ENCODE peak calls at places on chromosome 7, in five cellular contexts. One of them, this sample, is unnamed.

GRCh38 chr7:82172896-82173295 is 270.7 kb downstream of the CACNA2D1 start:
- DNase-seq in breast epithelium: no peak
- DNase-seq in HCT116: no peak
- DNase-seq in suprapubic skin: no peak
- DNase-seq in K562: no peak
- DNase-seq in this sample: no peak

GRCh38 chr7:130566168-130566897 is 74.4 kb downstream of the MEST start:
- DNase-seq in suprapubic skin: no peak
- DNase-seq in breast epithelium: no peak
- DNase-seq in HCT116: no peak
- DNase-seq in K562: no peak
- DNase-seq in this sample: peak

GRCh38 chr7:98418636-98419315 is 17.9 kb upstream of the BAIAP2L1 start:
- DNase-seq in K562: peak
- DNase-seq in HCT116: peak
- DNase-seq in suprapubic skin: no peak
- DNase-seq in breast epithelium: no peak
- DNase-seq in this sample: peak

GRCh38 chr7:25759748-25760147 is 392.2 kb upstream of the NFE2L3 start:
- DNase-seq in suprapubic skin: no peak
- DNase-seq in K562: no peak
- DNase-seq in breast epithelium: no peak
- DNase-seq in HCT116: no peak
- DNase-seq in this sample: no peak

GRCh38 chr7:150448789-150449147 is 1.7 kb upstream of the GIMAP8 start:
- DNase-seq in HCT116: peak
- DNase-seq in breast epithelium: peak
- DNase-seq in suprapubic skin: peak
- DNase-seq in K562: peak
- DNase-seq in this sample: peak

GRCh38 chr7:51354897-51355296 is 38.3 kb upstream of the COBL start:
- DNase-seq in HCT116: no peak
- DNase-seq in breast epithelium: no peak
- DNase-seq in K562: no peak
- DNase-seq in suprapubic skin: no peak
- DNase-seq in this sample: no peak

GRCh38 chr7:140541513-140542192 is 62.3 kb upstream of the MKRN1 start:
- DNase-seq in K562: peak
- DNase-seq in HCT116: peak
- DNase-seq in breast epithelium: peak
- DNase-seq in suprapubic skin: no peak
- DNase-seq in this sample: peak

GRCh38 chr7:130362251-130362650 is 17.6 kb downstream of the CPA5 start:
- DNase-seq in breast epithelium: no peak
- DNase-seq in K562: no peak
- DNase-seq in HCT116: no peak
- DNase-seq in suprapubic skin: peak
- DNase-seq in this sample: no peak

GRCh38 chr7:36469236-36469635 is 79.6 kb downstream of the ANLN start:
- DNase-seq in K562: no peak
- DNase-seq in breast epithelium: no peak
- DNase-seq in HCT116: no peak
- DNase-seq in suprapubic skin: no peak
- DNase-seq in this sample: no peak

GRCh38 chr7:36034020-36034419 is 119.0 kb upstream of the EEPD1 start:
- DNase-seq in breast epithelium: no peak
- DNase-seq in K562: no peak
- DNase-seq in HCT116: no peak
- DNase-seq in suprapubic skin: no peak
- DNase-seq in this sample: no peak

GRCh38 chr7:106779877-106780276 is 85.2 kb upstream of the PIK3CG start:
- DNase-seq in K562: peak
- DNase-seq in HCT116: peak
- DNase-seq in suprapubic skin: no peak
- DNase-seq in breast epithelium: no peak
- DNase-seq in this sample: no peak

GRCh38 chr7:15546272-15546792 is 15.5 kb downstream of the AGMO start:
- DNase-seq in suprapubic skin: no peak
- DNase-seq in K562: no peak
- DNase-seq in breast epithelium: no peak
- DNase-seq in HCT116: no peak
- DNase-seq in this sample: no peak

GRCh38 chr7:87003872-87004798 is 55.3 kb downstream of the ELAPOR2 start:
- DNase-seq in K562: no peak
- DNase-seq in HCT116: no peak
- DNase-seq in breast epithelium: no peak
- DNase-seq in suprapubic skin: no peak
- DNase-seq in this sample: no peak

GRCh38 chr7:36281945-36282727 is 107.5 kb upstream of the ANLN start:
- DNase-seq in K562: no peak
- DNase-seq in suprapubic skin: no peak
- DNase-seq in HCT116: no peak
- DNase-seq in breast epithelium: no peak
- DNase-seq in this sample: no peak

GRCh38 chr7:112669306-112669705 is 120.9 kb downstream of the TMEM168 start:
- DNase-seq in breast epithelium: no peak
- DNase-seq in suprapubic skin: no peak
- DNase-seq in HCT116: no peak
- DNase-seq in K562: no peak
- DNase-seq in this sample: no peak

GRCh38 chr7:77419102-77419501 is 3.0 kb upstream of the GSAP start:
- DNase-seq in HCT116: no peak
- DNase-seq in breast epithelium: no peak
- DNase-seq in suprapubic skin: no peak
- DNase-seq in K562: no peak
- DNase-seq in this sample: no peak

GRCh38 chr7:4683043-4683883 is 1.2 kb downstream of the FOXK1 start:
- DNase-seq in K562: peak
- DNase-seq in suprapubic skin: peak
- DNase-seq in HCT116: no peak
- DNase-seq in breast epithelium: no peak
- DNase-seq in this sample: peak

GRCh38 chr7:16015981-16016380 is 329.5 kb upstream of the MEOX2 start:
- DNase-seq in suprapubic skin: no peak
- DNase-seq in K562: no peak
- DNase-seq in HCT116: no peak
- DNase-seq in breast epithelium: no peak
- DNase-seq in this sample: no peak

GRCh38 chr7:82183633-82184032 is 259.9 kb downstream of the CACNA2D1 start:
- DNase-seq in breast epithelium: no peak
- DNase-seq in HCT116: no peak
- DNase-seq in suprapubic skin: no peak
- DNase-seq in K562: no peak
- DNase-seq in this sample: no peak

GRCh38 chr7:87548123-87548919 is 52.4 kb downstream of the ABCB1 start:
- DNase-seq in suprapubic skin: no peak
- DNase-seq in K562: no peak
- DNase-seq in HCT116: peak
- DNase-seq in breast epithelium: no peak
- DNase-seq in this sample: no peak

GRCh38 chr7:4151524-4151923 is 530.6 kb upstream of the FOXK1 start:
- DNase-seq in K562: no peak
- DNase-seq in HCT116: no peak
- DNase-seq in suprapubic skin: no peak
- DNase-seq in breast epithelium: no peak
- DNase-seq in this sample: no peak

GRCh38 chr7:26305048-26305868 is 13.6 kb downstream of the SNX10 start:
- DNase-seq in K562: no peak
- DNase-seq in breast epithelium: no peak
- DNase-seq in suprapubic skin: no peak
- DNase-seq in HCT116: no peak
- DNase-seq in this sample: peak

DNA sequence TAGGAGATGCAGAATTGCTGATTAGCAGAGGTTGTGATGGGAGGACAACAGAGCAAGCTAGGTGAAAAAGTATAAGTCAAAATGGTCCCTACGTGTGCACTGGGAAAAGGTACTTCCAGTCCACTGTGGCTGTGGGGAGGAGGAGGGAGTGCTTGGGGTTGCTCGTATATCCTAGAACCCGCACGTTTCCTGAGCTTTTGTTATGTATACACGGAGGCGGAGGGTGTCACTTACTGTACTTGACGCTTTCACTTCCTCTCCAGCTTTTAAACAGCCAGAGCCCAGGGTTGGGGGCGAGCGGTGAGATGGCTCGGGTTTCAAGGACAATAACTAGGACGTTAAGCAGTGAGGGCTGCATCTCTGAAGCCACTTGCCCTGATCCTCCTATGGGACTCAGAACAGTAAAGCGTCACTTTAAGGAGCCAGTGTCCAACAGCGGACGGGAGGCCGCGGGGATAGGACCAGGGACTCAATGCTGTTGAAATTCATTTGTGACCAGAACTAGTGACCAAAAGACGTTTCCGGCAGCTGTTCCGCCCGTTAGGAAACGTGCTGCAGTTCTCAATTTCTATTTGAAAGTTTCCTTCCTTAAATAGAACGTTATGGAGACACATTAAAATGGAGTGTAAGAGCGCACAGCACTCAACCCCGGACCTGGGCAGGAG is 985 bp upstream of the ETV1 start:
- DNase-seq in K562: no peak
- DNase-seq in suprapubic skin: peak
- DNase-seq in HCT116: no peak
- DNase-seq in breast epithelium: peak
- DNase-seq in this sample: peak
- TF ChIP-seq POLR2A in K562: peak
- TF ChIP-seq POLR2A in suprapubic skin: no peak
- TF ChIP-seq POLR2A in HCT116: no peak
- TF ChIP-seq POLR2A in breast epithelium: no peak
- TF ChIP-seq POLR2A in this sample: no peak

GRCh38 chr7:2017483-2017891 is 215.3 kb downstream of the MAD1L1 start:
- DNase-seq in suprapubic skin: peak
- DNase-seq in HCT116: no peak
- DNase-seq in breast epithelium: no peak
- DNase-seq in K562: no peak
- DNase-seq in this sample: no peak

GRCh38 chr7:2017914-2018785 is 214.6 kb downstream of the MAD1L1 start:
- DNase-seq in HCT116: no peak
- DNase-seq in K562: peak
- DNase-seq in suprapubic skin: peak
- DNase-seq in breast epithelium: no peak
- DNase-seq in this sample: peak

GRCh38 chr7:2018786-2019692 is 213.7 kb downstream of the MAD1L1 start:
- DNase-seq in K562: peak
- DNase-seq in HCT116: no peak
- DNase-seq in suprapubic skin: peak
- DNase-seq in breast epithelium: no peak
- DNase-seq in this sample: peak

GRCh38 chr7:2022021-2022409 is 210.7 kb downstream of the MAD1L1 start:
- DNase-seq in suprapubic skin: peak
- DNase-seq in K562: no peak
- DNase-seq in HCT116: no peak
- DNase-seq in breast epithelium: no peak
- DNase-seq in this sample: peak

DNA sequence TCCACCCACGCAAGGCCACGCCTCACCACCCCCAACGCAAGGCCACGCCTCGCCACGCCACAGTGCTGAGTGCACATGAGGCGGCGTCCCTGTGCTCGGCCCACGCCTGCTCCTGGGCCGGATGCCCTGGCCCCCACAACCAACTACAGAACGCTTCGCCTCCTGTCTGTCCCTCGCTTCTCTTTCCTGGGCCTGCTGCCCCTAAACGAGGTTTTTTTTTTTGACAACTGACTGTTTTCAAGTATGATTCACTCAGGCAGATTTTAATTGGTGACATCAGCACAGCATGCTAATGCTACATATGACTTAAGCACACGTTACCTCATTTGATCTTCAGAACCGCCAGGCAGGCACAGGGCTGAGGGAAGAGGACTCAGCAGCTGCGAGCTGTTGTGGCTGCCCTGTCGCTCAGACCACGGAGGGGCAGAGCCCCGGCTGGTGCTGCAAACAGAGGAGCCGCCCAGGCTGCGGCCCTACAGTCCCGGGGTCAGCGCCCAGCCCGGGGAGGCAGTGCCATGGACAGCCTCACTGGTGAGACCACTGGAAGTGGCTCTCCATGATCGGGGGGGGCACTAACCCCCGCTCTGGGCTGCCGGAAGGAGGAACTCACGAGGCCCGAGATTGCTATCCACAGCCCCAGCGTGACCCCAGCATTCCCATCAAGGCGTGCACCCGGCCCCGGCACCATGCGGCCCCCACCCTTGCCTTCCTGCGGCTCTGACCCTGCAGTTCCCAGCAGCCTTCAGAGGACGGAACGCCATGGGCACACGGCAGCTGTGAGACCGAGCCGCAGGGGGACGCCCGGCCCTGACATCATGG is 212.8 kb downstream of the MAD1L1 start:
- DNase-seq in K562: peak
- DNase-seq in suprapubic skin: peak
- DNase-seq in HCT116: no peak
- DNase-seq in breast epithelium: no peak
- DNase-seq in this sample: peak
- H3K27ac ChIP-seq in K562: peak
- H3K27ac ChIP-seq in suprapubic skin: peak
- H3K27ac ChIP-seq in HCT116: no peak
- H3K27ac ChIP-seq in breast epithelium: peak
- H3K27ac ChIP-seq in this sample: peak

GRCh38 chr7:30180718-30181117 is 45.9 kb downstream of the MTURN start:
- DNase-seq in K562: no peak
- DNase-seq in HCT116: no peak
- DNase-seq in breast epithelium: no peak
- DNase-seq in suprapubic skin: no peak
- DNase-seq in this sample: no peak
- TF ChIP-seq POLR2AphosphoS5 in K562: no peak
- TF ChIP-seq POLR2AphosphoS5 in HCT116: no peak
- TF ChIP-seq POLR2AphosphoS5 in breast epithelium: no peak
- TF ChIP-seq POLR2AphosphoS5 in suprapubic skin: no peak
- TF ChIP-seq POLR2AphosphoS5 in this sample: no peak

GRCh38 chr7:92044148-92044547 is 90.1 kb downstream of the CYP51A1 start:
- DNase-seq in suprapubic skin: no peak
- DNase-seq in HCT116: no peak
- DNase-seq in K562: no peak
- DNase-seq in breast epithelium: no peak
- DNase-seq in this sample: no peak

GRCh38 chr7:92043637-92044036 is 90.6 kb downstream of the CYP51A1 start:
- DNase-seq in breast epithelium: no peak
- DNase-seq in K562: no peak
- DNase-seq in suprapubic skin: no peak
- DNase-seq in HCT116: no peak
- DNase-seq in this sample: no peak

GRCh38 chr7:92043098-92043497 is 91.2 kb downstream of the CYP51A1 start:
- DNase-seq in K562: no peak
- DNase-seq in breast epithelium: no peak
- DNase-seq in HCT116: no peak
- DNase-seq in suprapubic skin: no peak
- DNase-seq in this sample: no peak

GRCh38 chr7:92039900-92040299 is 94.4 kb downstream of the CYP51A1 start:
- DNase-seq in K562: no peak
- DNase-seq in breast epithelium: no peak
- DNase-seq in HCT116: no peak
- DNase-seq in suprapubic skin: no peak
- DNase-seq in this sample: no peak

GRCh38 chr7:92042056-92042737 is 92.1 kb downstream of the CYP51A1 start:
- DNase-seq in HCT116: no peak
- DNase-seq in breast epithelium: no peak
- DNase-seq in K562: no peak
- DNase-seq in suprapubic skin: no peak
- DNase-seq in this sample: no peak
- TF ChIP-seq POLR2A in HCT116: no peak
- TF ChIP-seq POLR2A in breast epithelium: no peak
- TF ChIP-seq POLR2A in K562: no peak
- TF ChIP-seq POLR2A in suprapubic skin: no peak
- TF ChIP-seq POLR2A in this sample: no peak

GRCh38 chr7:134613623-134614347 is 32.9 kb upstream of the BPGM start:
- DNase-seq in breast epithelium: no peak
- DNase-seq in suprapubic skin: no peak
- DNase-seq in K562: no peak
- DNase-seq in HCT116: no peak
- DNase-seq in this sample: no peak
- H3K27ac ChIP-seq in breast epithelium: peak
- H3K27ac ChIP-seq in suprapubic skin: peak
- H3K27ac ChIP-seq in K562: no peak
- H3K27ac ChIP-seq in HCT116: no peak
- H3K27ac ChIP-seq in this sample: no peak